ENCODE peak calls at places on chromosomes 6 and 20, in eight cellular contexts. Y, A, C, O, J, W, F and M are unnamed samples.
A peak's percentile ranks its signal among the peaks of the same experiment; 100 is the strongest.

GRCh38 chr20:53224851-53225250 is 252.7 kb downstream of the TSHZ2 start:
- DNase-seq in C (peak; percentile 67), F (no peak), W (no peak), J (no peak), Y (no peak), O (no peak), A (no peak), M (no peak)

GRCh38 chr6:24283043-24283985 is 74.5 kb downstream of the DCDC2 start:
- DNase-seq in O (peak; percentile 68), C (peak; percentile 86), J (peak; percentile 90), Y (peak; percentile 81), F (peak; percentile 34), W (peak; percentile 85), A (peak; percentile 72), M (peak; percentile 45)

GRCh38 chr20:46614503-46614902 is 36.8 kb downstream of the SLC13A3 start:
- DNase-seq in J (no peak), O (no peak), A (no peak), F (no peak), W (no peak), Y (no peak), C (no peak), M (no peak)

GRCh38 chr6:154805288-154805911 is 72.2 kb downstream of the SCAF8 start:
- DNase-seq in O (peak; percentile 41), A (peak; percentile 1), W (no peak), J (peak; percentile 52), F (no peak), C (peak; percentile 66), Y (peak; percentile 51), M (no peak)

GRCh38 chr6:144581807-144582537 is 296.8 kb downstream of the UTRN start:
- DNase-seq in O (peak; percentile 6), Y (peak; percentile 44), F (no peak), C (peak; percentile 51), W (no peak), J (peak; percentile 25), A (peak; percentile 33), M (no peak)

GRCh38 chr6:75219213-75219612 is 13.4 kb upstream of the COL12A1 start:
- DNase-seq in O (no peak), J (no peak), C (no peak), A (no peak), Y (no peak), F (no peak), W (no peak), M (no peak)

GRCh38 chr6:154572592-154572991 is 62.1 kb upstream of the CNKSR3 start:
- DNase-seq in W (no peak), F (no peak), C (no peak), O (no peak), Y (no peak), J (no peak), A (no peak), M (peak; percentile 24)

GRCh38 chr6:127177030-127177928 is 58.8 kb downstream of the RSPO3 start:
- DNase-seq in J (no peak), A (no peak), Y (no peak), F (no peak), C (peak; percentile 53), W (no peak), O (no peak), M (no peak)

GRCh38 chr20:63821824-63822223 is 9.2 kb downstream of the ZBTB46 start:
- DNase-seq in C (no peak), J (no peak), W (no peak), Y (no peak), F (no peak), O (no peak), A (no peak), M (no peak)

GRCh38 chr6:4956625-4957024 is 47.2 kb downstream of the RPP40 start:
- DNase-seq in C (no peak), F (no peak), J (no peak), W (no peak), O (no peak), A (no peak), Y (no peak), M (no peak)

GRCh38 chr20:38554986-38555385 is 26.0 kb upstream of the ADIG start:
- DNase-seq in W (no peak), F (no peak), Y (no peak), J (no peak), C (peak; percentile 58), A (no peak), O (no peak), M (no peak)

GRCh38 chr6:34894693-34895092 is 5.6 kb downstream of the ANKS1A start:
- DNase-seq in A (no peak), W (no peak), J (no peak), Y (no peak), O (no peak), C (no peak), F (no peak), M (no peak)

GRCh38 chr6:3085074-3085473 is 16.8 kb downstream of the RIPK1 start:
- DNase-seq in O (no peak), F (no peak), W (no peak), Y (no peak), A (no peak), J (no peak), C (no peak), M (no peak)

GRCh38 chr20:61048292-61048691 is 203.8 kb upstream of the CDH4 start:
- DNase-seq in C (no peak), W (no peak), Y (no peak), J (no peak), A (no peak), O (no peak), F (no peak), M (no peak)

GRCh38 chr6:106746660-106747059 is 117.3 kb downstream of the QRSL1 start:
- DNase-seq in O (no peak), J (peak; percentile 94), A (no peak), W (no peak), C (peak; percentile 66), F (no peak), Y (no peak), M (no peak)

GRCh38 chr6:29839917-29840316 is 12.3 kb downstream of the HLA-G start:
- DNase-seq in F (no peak), A (no peak), Y (no peak), W (no peak), J (no peak), O (no peak), C (no peak), M (no peak)

GRCh38 chr6:32149932-32150920 is 1.5 kb downstream of the PRRT1 start:
- DNase-seq in W (no peak), J (no peak), C (no peak), A (no peak), Y (no peak), O (no peak), F (no peak), M (no peak)

GRCh38 chr6:106460481-106460880 is 100.0 kb downstream of the CRYBG1 start:
- DNase-seq in Y (no peak), J (no peak), O (no peak), C (no peak), F (no peak), W (no peak), A (no peak), M (no peak)

GRCh38 chr6:5471637-5472430 is 210.5 kb downstream of the FARS2 start:
- DNase-seq in W (no peak), O (no peak), F (no peak), Y (no peak), A (peak; percentile 6), J (no peak), C (no peak), M (no peak)

GRCh38 chr20:17533396-17533795 is 2.2 kb upstream of the BFSP1 start:
- DNase-seq in F (no peak), W (no peak), A (peak; percentile 5), J (peak; percentile 85), Y (peak; percentile 56), C (peak; percentile 79), O (peak; percentile 55), M (peak; percentile 52)

GRCh38 chr6:137044366-137045220 is at the start of gene IL20RA:
- DNase-seq in J (no peak), W (no peak), O (peak; percentile 40), Y (no peak), F (no peak), C (peak; percentile 12), A (no peak), M (no peak)

GRCh38 chr6:139905404-139906052 is 531.1 kb upstream of the CITED2 start:
- DNase-seq in C (no peak), W (no peak), F (no peak), O (no peak), A (no peak), Y (no peak), J (no peak), M (no peak)

GRCh38 chr20:14919473-14920157 is 582.2 kb upstream of the FLRT3 start:
- DNase-seq in F (no peak), J (peak; percentile 40), O (peak; percentile 8), A (no peak), Y (no peak), W (no peak), C (no peak), M (no peak)

GRCh38 chr6:136989591-136990578 is 54.9 kb downstream of the IL20RA start:
- DNase-seq in J (no peak), F (no peak), C (no peak), W (no peak), Y (peak; percentile 67), A (peak; percentile 67), O (no peak), M (no peak)

GRCh38 chr6:3229566-3230274 is 2.3 kb upstream of the TUBB2B start:
- DNase-seq in A (peak; percentile 33), J (no peak), Y (no peak), F (no peak), C (peak; percentile 45), W (no peak), O (peak; percentile 58), M (no peak)

GRCh38 chr6:43294536-43294935 is 3.5 kb upstream of the SLC22A7 start:
- DNase-seq in W (no peak), C (no peak), O (no peak), J (no peak), A (no peak), F (no peak), Y (no peak), M (no peak)

GRCh38 chr20:39825950-39826349 is 863.1 kb downstream of the MAFB start:
- DNase-seq in A (no peak), Y (no peak), O (no peak), F (no peak), C (peak; percentile 16), W (no peak), J (no peak), M (no peak)

GRCh38 chr20:53656653-53657288 is 63.1 kb upstream of the ZNF217 start:
- DNase-seq in Y (no peak), F (no peak), W (no peak), O (no peak), J (no peak), C (peak; percentile 82), A (no peak), M (no peak)

GRCh38 chr20:23106271-23106851 is 20.2 kb upstream of the CD93 start:
- DNase-seq in A (no peak), W (no peak), O (no peak), J (no peak), F (no peak), Y (no peak), C (peak; percentile 54), M (no peak)

GRCh38 chr6:36127462-36128016 is 2.8 kb upstream of the MAPK13 start:
- DNase-seq in O (no peak), C (peak; percentile 95), F (no peak), A (no peak), J (peak; percentile 62), Y (no peak), W (no peak), M (no peak)

GRCh38 chr6:44152533-44152932 is 6.1 kb upstream of the CAPN11 start:
- DNase-seq in Y (no peak), C (no peak), F (no peak), A (no peak), W (no peak), J (no peak), O (no peak), M (no peak)

GRCh38 chr6:154386848-154387717 is 30.5 kb upstream of the IPCEF1 start:
- DNase-seq in W (no peak), Y (no peak), A (no peak), F (no peak), C (peak; percentile 94), O (no peak), J (peak; percentile 64), M (no peak)

GRCh38 chr6:24666097-24666615 is 543 bp downstream of the TDP2 start:
- DNase-seq in A (no peak), F (peak; percentile 45), O (no peak), C (peak; percentile 58), W (no peak), Y (peak; percentile 54), J (no peak), M (no peak)

GRCh38 chr6:157220485-157220884 is 102.8 kb downstream of the TMEM242 start:
- DNase-seq in J (no peak), F (no peak), W (no peak), O (no peak), A (no peak), Y (no peak), C (no peak), M (no peak)